ENCODE peak calls at places on chromosomes 2 and 18, in five cellular contexts. H is EL, S is EH, F is mucosa of gallbladder, D is mesenteric fat pad. T is an unnamed sample.
A peak's percentile ranks its signal among the peaks of the same experiment; 100 is the strongest.

GRCh38 chr2:48519608-48520007 is 10.3 kb upstream of the STON1 start:
- DNase-seq in H (no peak), S (no peak), F (no peak), D (no peak), T (no peak)

GRCh38 chr2:61950571-61951315 is 45.3 kb downstream of the COMMD1 start:
- DNase-seq in H (no peak), S (no peak), F (no peak), D (no peak), T (no peak)

GRCh38 chr2:71889991-71890684 is 257.5 kb downstream of the CYP26B1 start:
- DNase-seq in H (peak; percentile 80), S (peak; percentile 93), F (peak; percentile 10), D (no peak), T (peak; percentile 65)

GRCh38 chr2:105858868-105859693 is 114.4 kb downstream of the NCK2 start:
- DNase-seq in H (no peak), S (no peak), F (no peak), D (no peak), T (no peak)

GRCh38 chr18:48944634-48945033 is 6.1 kb downstream of the SMAD7 start:
- DNase-seq in H (no peak), S (peak; percentile 38), F (no peak), D (no peak), T (peak; percentile 82)

GRCh38 chr2:189312643-189313042 is 128.6 kb upstream of the WDR75 start:
- DNase-seq in H (no peak), S (no peak), F (no peak), D (no peak), T (no peak)

GRCh38 chr2:30371772-30372373 is 75.2 kb upstream of the LCLAT1 start:
- DNase-seq in H (peak; percentile 15), S (peak; percentile 80), F (no peak), D (no peak), T (peak; percentile 80)

GRCh38 chr18:3455938-3456685 is 6.1 kb downstream of the TGIF1 start:
- DNase-seq in H (peak; percentile 72), S (peak; percentile 77), F (no peak), D (no peak), T (no peak)

GRCh38 chr18:24015897-24016631 is 1.5 kb downstream of the TTC39C start:
- DNase-seq in H (no peak), S (no peak), F (no peak), D (no peak), T (no peak)

GRCh38 chr2:75311993-75312392 is 112.7 kb upstream of the TACR1 start:
- DNase-seq in H (peak; percentile 12), S (no peak), F (no peak), D (no peak), T (no peak)

GRCh38 chr2:233466991-233467603 is 99.5 kb downstream of the USP40 start:
- DNase-seq in H (no peak), S (no peak), F (no peak), D (no peak), T (no peak)

GRCh38 chr2:207928079-207928478 is 97.2 kb downstream of the PLEKHM3 start:
- DNase-seq in H (no peak), S (no peak), F (no peak), D (no peak), T (no peak)

GRCh38 chr2:207071820-207072219 is 93.9 kb downstream of the KLF7 start:
- DNase-seq in H (no peak), S (no peak), F (no peak), D (no peak), T (no peak)

GRCh38 chr2:37189452-37190153 is 1.1 kb upstream of the SULT6B1 start:
- DNase-seq in H (peak; percentile 86), S (peak; percentile 90), F (peak; percentile 62), D (no peak), T (no peak)

GRCh38 chr2:40165503-40165867 is 286.4 kb downstream of the SLC8A1 start:
- DNase-seq in H (no peak), S (no peak), F (no peak), D (no peak), T (no peak)

GRCh38 chr2:85945172-85945571 is 56.4 kb upstream of the ST3GAL5 start:
- DNase-seq in H (no peak), S (no peak), F (no peak), D (no peak), T (no peak)

GRCh38 chr18:8744656-8745055 is 39.3 kb downstream of the MTCL1 start:
- DNase-seq in H (no peak), S (no peak), F (no peak), D (no peak), T (peak; percentile 50)

GRCh38 chr2:28366496-28367282 is 26.0 kb upstream of the FOSL2 start:
- DNase-seq in H (peak; percentile 39), S (peak; percentile 55), F (peak; percentile 73), D (no peak), T (no peak)

GRCh38 chr2:48844418-48845155 is 89.1 kb upstream of the LHCGR start:
- DNase-seq in H (peak; percentile 41), S (peak; percentile 49), F (no peak), D (no peak), T (no peak)

GRCh38 chr2:25041307-25041927 is 459 bp upstream of the EFR3B start:
- DNase-seq in H (peak; percentile 69), S (peak; percentile 48), F (peak; percentile 40), D (no peak), T (no peak)

GRCh38 chr2:109331081-109331480 is 202.1 kb downstream of the SH3RF3 start:
- DNase-seq in H (no peak), S (no peak), F (no peak), D (no peak), T (no peak)

GRCh38 chr2:168849610-168850009 is 40.6 kb downstream of the SPC25 start:
- DNase-seq in H (peak; percentile 18), S (peak; percentile 29), F (peak; percentile 46), D (no peak), T (no peak)

GRCh38 chr18:79897940-79898625 is 53.4 kb downstream of the SLC66A2 start:
- DNase-seq in H (no peak), S (no peak), F (no peak), D (no peak), T (no peak)

GRCh38 chr2:96551605-96552283 is 15.2 kb downstream of the ARID5A start:
- DNase-seq in H (no peak), S (no peak), F (no peak), D (no peak), T (peak; percentile 56)

GRCh38 chr2:203891474-203891873 is 23.9 kb downstream of the CTLA4 start:
- DNase-seq in H (peak; percentile 25), S (peak; percentile 5), F (no peak), D (no peak), T (no peak)

GRCh38 chr2:172279843-172280242 is 147.5 kb upstream of the ITGA6 start:
- DNase-seq in H (no peak), S (no peak), F (no peak), D (no peak), T (no peak)

GRCh38 chr2:164150601-164151000 is 414.8 kb upstream of the FIGN start:
- DNase-seq in H (no peak), S (no peak), F (no peak), D (no peak), T (no peak)

GRCh38 chr2:171883275-171883893 is 10.7 kb downstream of the SLC25A12 start:
- DNase-seq in H (no peak), S (no peak), F (no peak), D (no peak), T (no peak)

GRCh38 chr2:72511906-72512305 is 313.9 kb downstream of the EXOC6B start:
- DNase-seq in H (no peak), S (no peak), F (no peak), D (no peak), T (no peak)

GRCh38 chr18:44130365-44130942 is 550.2 kb upstream of the SETBP1 start:
- DNase-seq in H (peak; percentile 23), S (peak; percentile 32), F (no peak), D (no peak), T (no peak)

GRCh38 chr2:105732955-105733607 is 11.6 kb upstream of the NCK2 start:
- DNase-seq in H (no peak), S (no peak), F (no peak), D (no peak), T (no peak)

GRCh38 chr2:235737396-235737795 is 243.6 kb downstream of the AGAP1 start:
- DNase-seq in H (no peak), S (no peak), F (no peak), D (no peak), T (no peak)

GRCh38 chr2:138078153-138078552 is 113.9 kb downstream of the HNMT start:
- DNase-seq in H (no peak), S (no peak), F (no peak), D (no peak), T (no peak)

GRCh38 chr2:164922119-164922518 is 33.2 kb downstream of the SLC38A11 start:
- DNase-seq in H (peak; percentile 21), S (peak; percentile 73), F (no peak), D (no peak), T (no peak)

GRCh38 chr18:41996020-41996419 is 41.0 kb downstream of the PIK3C3 start:
- DNase-seq in H (no peak), S (no peak), F (no peak), D (no peak), T (no peak)

GRCh38 chr2:9800639-9800974 is 42.7 kb upstream of the TAF1B start:
- DNase-seq in H (no peak), S (no peak), F (no peak), D (no peak), T (no peak)

GRCh38 chr2:85011747-85012146 is 40.8 kb downstream of the KCMF1 start:
- DNase-seq in H (no peak), S (no peak), F (no peak), D (no peak), T (no peak)

GRCh38 chr2:96912356-96913116 is 42.7 kb upstream of the SEMA4C start:
- DNase-seq in H (no peak), S (no peak), F (no peak), D (no peak), T (no peak)

T was measured in coronary artery.